ENCODE peak calls at places on chromosomes 16 and 17, in six cellular contexts. One of them, this sample, is unnamed.

GRCh38 chr16:88705076-88705684 is 1.0 kb downstream of the RNF166 start:
- DNase-seq in stomach: no peak
- DNase-seq in transverse colon: peak
- DNase-seq in endothelial cell of umbilical vein: peak
- DNase-seq in A549: no peak
- DNase-seq in IMR-90: peak
- DNase-seq in this sample: no peak

GRCh38 chr16:82231021-82231787 is 61.2 kb upstream of the MPHOSPH6 start:
- DNase-seq in stomach: no peak
- DNase-seq in transverse colon: no peak
- DNase-seq in endothelial cell of umbilical vein: no peak
- DNase-seq in A549: no peak
- DNase-seq in IMR-90: no peak
- DNase-seq in this sample: no peak

GRCh38 chr17:3947318-3947810 is 16.9 kb downstream of the ATP2A3 start:
- DNase-seq in stomach: no peak
- DNase-seq in transverse colon: no peak
- DNase-seq in endothelial cell of umbilical vein: no peak
- DNase-seq in A549: no peak
- DNase-seq in IMR-90: no peak
- DNase-seq in this sample: no peak

GRCh38 chr16:47644166-47644565 is 183.0 kb downstream of the PHKB start:
- DNase-seq in stomach: peak
- DNase-seq in transverse colon: no peak
- DNase-seq in endothelial cell of umbilical vein: peak
- DNase-seq in A549: no peak
- DNase-seq in IMR-90: peak
- DNase-seq in this sample: no peak

GRCh38 chr17:65459667-65460415 is 101.6 kb downstream of the AXIN2 start:
- DNase-seq in stomach: no peak
- DNase-seq in transverse colon: no peak
- DNase-seq in endothelial cell of umbilical vein: no peak
- DNase-seq in A549: no peak
- DNase-seq in IMR-90: no peak
- DNase-seq in this sample: no peak

GRCh38 chr16:11034005-11034404 is 89.6 kb downstream of the CLEC16A start:
- DNase-seq in stomach: no peak
- DNase-seq in transverse colon: no peak
- DNase-seq in endothelial cell of umbilical vein: no peak
- DNase-seq in A549: no peak
- DNase-seq in IMR-90: peak
- DNase-seq in this sample: no peak

GRCh38 chr17:79747508-79748295 is 17.0 kb downstream of the ENPP7 start:
- DNase-seq in stomach: no peak
- DNase-seq in transverse colon: no peak
- DNase-seq in endothelial cell of umbilical vein: no peak
- DNase-seq in A549: no peak
- DNase-seq in IMR-90: no peak
- DNase-seq in this sample: no peak

GRCh38 chr17:14007951-14008350 is 61.4 kb upstream of the COX10 start:
- DNase-seq in stomach: no peak
- DNase-seq in transverse colon: no peak
- DNase-seq in endothelial cell of umbilical vein: no peak
- DNase-seq in A549: no peak
- DNase-seq in IMR-90: no peak
- DNase-seq in this sample: no peak

GRCh38 chr17:3935825-3936355 is 19.6 kb upstream of the P2RX1 start:
- DNase-seq in stomach: no peak
- DNase-seq in transverse colon: no peak
- DNase-seq in endothelial cell of umbilical vein: peak
- DNase-seq in A549: no peak
- DNase-seq in IMR-90: peak
- DNase-seq in this sample: no peak

GRCh38 chr16:3444032-3444388 is 530 bp downstream of the NAA60 start:
- DNase-seq in stomach: peak
- DNase-seq in transverse colon: peak
- DNase-seq in endothelial cell of umbilical vein: peak
- DNase-seq in A549: no peak
- DNase-seq in IMR-90: peak
- DNase-seq in this sample: no peak

GRCh38 chr17:60087882-60088669 is 9.4 kb upstream of the HEATR6 start:
- DNase-seq in stomach: peak
- DNase-seq in transverse colon: peak
- DNase-seq in endothelial cell of umbilical vein: no peak
- DNase-seq in A549: peak
- DNase-seq in IMR-90: no peak
- DNase-seq in this sample: no peak

GRCh38 chr16:58222532-58223316 is 24.8 kb upstream of the CSNK2A2 start:
- DNase-seq in stomach: no peak
- DNase-seq in transverse colon: no peak
- DNase-seq in endothelial cell of umbilical vein: no peak
- DNase-seq in A549: peak
- DNase-seq in IMR-90: peak
- DNase-seq in this sample: no peak

GRCh38 chr16:69179255-69180010 is 7.5 kb upstream of the SNTB2 start:
- DNase-seq in stomach: peak
- DNase-seq in transverse colon: peak
- DNase-seq in endothelial cell of umbilical vein: peak
- DNase-seq in A549: no peak
- DNase-seq in IMR-90: peak
- DNase-seq in this sample: no peak

GRCh38 chr16:56257260-56257659 is 66.0 kb downstream of the GNAO1 start:
- DNase-seq in stomach: peak
- DNase-seq in transverse colon: peak
- DNase-seq in endothelial cell of umbilical vein: no peak
- DNase-seq in A549: no peak
- DNase-seq in IMR-90: peak
- DNase-seq in this sample: no peak

GRCh38 chr17:77670125-77670524 is 288.4 kb upstream of the TNRC6C start:
- DNase-seq in stomach: no peak
- DNase-seq in transverse colon: no peak
- DNase-seq in endothelial cell of umbilical vein: no peak
- DNase-seq in A549: no peak
- DNase-seq in IMR-90: no peak
- DNase-seq in this sample: no peak

GRCh38 chr17:35433075-35433894 is 985 bp upstream of the SLFN12 start:
- DNase-seq in stomach: peak
- DNase-seq in transverse colon: peak
- DNase-seq in endothelial cell of umbilical vein: peak
- DNase-seq in A549: peak
- DNase-seq in IMR-90: peak
- DNase-seq in this sample: peak

GRCh38 chr17:15263206-15263579 is 1.9 kb downstream of the PMP22 start:
- DNase-seq in stomach: peak
- DNase-seq in transverse colon: peak
- DNase-seq in endothelial cell of umbilical vein: peak
- DNase-seq in A549: peak
- DNase-seq in IMR-90: peak
- DNase-seq in this sample: no peak

GRCh38 chr16:64290461-64290860 is 831.4 kb downstream of the CDH11 start:
- DNase-seq in stomach: no peak
- DNase-seq in transverse colon: no peak
- DNase-seq in endothelial cell of umbilical vein: no peak
- DNase-seq in A549: no peak
- DNase-seq in IMR-90: no peak
- DNase-seq in this sample: no peak

GRCh38 chr17:29505826-29506225 is 61.0 kb downstream of the ABHD15 start:
- DNase-seq in stomach: no peak
- DNase-seq in transverse colon: no peak
- DNase-seq in endothelial cell of umbilical vein: no peak
- DNase-seq in A549: no peak
- DNase-seq in IMR-90: no peak
- DNase-seq in this sample: no peak

GRCh38 chr16:78396046-78396445 is 296.6 kb downstream of the WWOX start:
- DNase-seq in stomach: no peak
- DNase-seq in transverse colon: no peak
- DNase-seq in endothelial cell of umbilical vein: no peak
- DNase-seq in A549: peak
- DNase-seq in IMR-90: no peak
- DNase-seq in this sample: no peak

GRCh38 chr17:42325026-42325425 is 36.7 kb downstream of the STAT5A start:
- DNase-seq in stomach: no peak
- DNase-seq in transverse colon: no peak
- DNase-seq in endothelial cell of umbilical vein: peak
- DNase-seq in A549: peak
- DNase-seq in IMR-90: peak
- DNase-seq in this sample: no peak

GRCh38 chr17:18959071-18959844 is 7.3 kb downstream of the SLC5A10 start:
- DNase-seq in stomach: no peak
- DNase-seq in transverse colon: no peak
- DNase-seq in endothelial cell of umbilical vein: no peak
- DNase-seq in A549: no peak
- DNase-seq in IMR-90: no peak
- DNase-seq in this sample: no peak

GRCh38 chr16:2155091-2156024 is at the start of gene TRAF7:
- DNase-seq in stomach: peak
- DNase-seq in transverse colon: peak
- DNase-seq in endothelial cell of umbilical vein: peak
- DNase-seq in A549: peak
- DNase-seq in IMR-90: peak
- DNase-seq in this sample: peak
- TF ChIP-seq POLR2A in stomach: no peak
- TF ChIP-seq POLR2A in transverse colon: peak
- TF ChIP-seq POLR2A in endothelial cell of umbilical vein: peak
- TF ChIP-seq POLR2A in A549: peak
- TF ChIP-seq POLR2A in IMR-90: peak
- TF ChIP-seq POLR2A in this sample: peak

DNA sequence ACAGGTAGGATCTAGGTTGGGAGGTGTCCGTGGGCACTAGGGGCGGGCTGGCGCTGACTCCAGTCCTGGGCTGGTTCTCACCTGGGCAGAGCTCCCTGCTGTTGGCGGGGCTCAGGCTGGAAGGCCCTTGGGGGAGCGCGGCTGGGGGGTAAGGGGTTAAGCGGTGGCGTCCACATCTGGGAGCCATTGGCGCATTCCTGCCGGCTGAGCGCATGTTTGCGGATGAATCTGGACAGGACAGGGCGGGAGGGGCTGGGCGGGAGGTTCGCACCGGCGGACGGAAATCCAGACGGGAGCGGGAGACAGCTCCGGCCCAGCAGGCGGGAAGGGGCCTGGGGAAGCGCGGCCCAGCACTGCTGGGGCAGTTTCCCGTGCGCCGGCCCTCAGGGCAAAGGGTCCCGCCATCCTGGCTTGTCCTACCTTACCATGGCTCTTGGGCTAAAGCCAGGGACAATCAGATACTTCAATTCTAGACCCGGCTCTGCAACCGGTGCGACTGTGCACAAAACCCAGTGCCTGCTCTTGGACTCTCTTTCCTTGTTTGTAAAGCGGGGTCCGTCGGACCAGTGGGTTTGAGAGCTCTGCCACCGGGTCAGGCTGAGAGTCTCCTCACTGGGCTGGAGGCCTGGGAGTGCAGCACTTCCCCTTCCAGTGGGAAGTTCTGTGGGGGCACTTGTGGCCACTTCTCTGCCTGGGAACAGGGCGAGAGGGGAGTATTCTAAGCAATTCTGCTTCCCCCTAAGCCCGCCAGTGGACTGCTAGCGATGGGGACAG is 7.8 kb downstream of the RARA start:
- DNase-seq in stomach: peak
- DNase-seq in transverse colon: peak
- DNase-seq in endothelial cell of umbilical vein: peak
- DNase-seq in A549: peak
- DNase-seq in IMR-90: peak
- DNase-seq in this sample: no peak
- TF ChIP-seq POLR2A in stomach: no peak
- TF ChIP-seq POLR2A in transverse colon: peak
- TF ChIP-seq POLR2A in endothelial cell of umbilical vein: no peak
- TF ChIP-seq POLR2A in A549: peak
- TF ChIP-seq POLR2A in IMR-90: no peak
- TF ChIP-seq POLR2A in this sample: no peak

DNA sequence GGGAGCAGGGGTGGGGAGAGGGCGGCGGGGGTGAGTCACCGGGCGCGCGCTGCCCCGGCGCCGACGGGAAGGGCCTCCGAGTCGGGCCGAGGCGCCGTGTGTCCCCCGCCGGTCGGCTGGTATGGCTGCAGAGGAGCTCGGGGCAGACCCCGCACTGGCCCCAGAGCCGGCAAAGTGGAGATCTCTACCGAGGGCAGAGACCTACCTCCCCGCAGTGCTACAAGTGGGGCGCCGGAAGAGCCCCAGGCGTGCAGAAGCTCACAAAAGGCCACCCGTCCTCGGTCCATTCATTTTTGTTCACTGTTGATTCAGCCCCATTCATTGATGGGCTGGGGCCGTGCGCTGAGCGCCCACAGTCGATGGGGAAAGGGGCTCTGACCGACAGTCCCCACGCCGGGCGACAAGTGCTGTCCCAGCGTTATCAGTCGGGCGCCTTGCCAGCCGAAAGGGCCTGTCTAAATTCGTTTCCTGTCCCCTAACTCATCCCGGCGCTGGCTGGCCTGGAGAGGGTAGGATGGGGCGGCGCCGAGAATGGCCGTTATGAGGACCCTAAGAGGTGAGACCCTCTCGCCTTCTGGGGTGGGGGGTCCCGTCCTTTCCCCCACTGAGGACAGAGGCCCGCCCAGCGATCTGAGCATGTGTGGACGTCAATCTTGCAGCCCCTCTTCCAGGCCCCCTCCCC is 703 bp upstream of the ENO3 start:
- DNase-seq in stomach: peak
- DNase-seq in transverse colon: peak
- DNase-seq in endothelial cell of umbilical vein: peak
- DNase-seq in A549: peak
- DNase-seq in IMR-90: no peak
- DNase-seq in this sample: no peak
- TF ChIP-seq POLR2A in stomach: no peak
- TF ChIP-seq POLR2A in transverse colon: no peak
- TF ChIP-seq POLR2A in endothelial cell of umbilical vein: no peak
- TF ChIP-seq POLR2A in A549: peak
- TF ChIP-seq POLR2A in IMR-90: no peak
- TF ChIP-seq POLR2A in this sample: peak

GRCh38 chr17:82056729-82057621 is 5.3 kb downstream of the GPS1 start:
- DNase-seq in stomach: no peak
- DNase-seq in transverse colon: no peak
- DNase-seq in endothelial cell of umbilical vein: no peak
- DNase-seq in A549: no peak
- DNase-seq in IMR-90: no peak
- DNase-seq in this sample: no peak
- TF ChIP-seq POLR2A in stomach: no peak
- TF ChIP-seq POLR2A in transverse colon: no peak
- TF ChIP-seq POLR2A in endothelial cell of umbilical vein: no peak
- TF ChIP-seq POLR2A in A549: no peak
- TF ChIP-seq POLR2A in IMR-90: no peak
- TF ChIP-seq POLR2A in this sample: peak

DNA sequence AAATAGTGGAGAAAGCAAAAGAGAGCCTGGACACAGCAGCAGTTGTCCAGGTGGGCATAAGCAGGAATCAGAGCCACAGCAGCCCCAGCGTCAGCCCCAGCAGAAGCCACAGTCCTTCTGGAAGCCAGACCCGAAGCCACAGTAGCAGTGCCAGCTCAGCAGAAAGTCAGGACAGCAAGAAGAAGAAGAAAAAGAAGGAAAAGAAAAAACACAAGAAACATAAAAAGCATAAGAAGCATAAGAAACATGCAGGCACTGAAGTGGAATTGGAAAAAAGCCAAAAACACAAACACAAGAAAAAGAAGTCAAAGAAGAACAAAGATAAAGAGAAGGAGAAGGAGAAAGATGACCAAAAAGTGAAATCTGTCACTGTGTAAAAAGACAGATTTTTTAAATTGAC is 32.7 kb downstream of the RBBP6 start:
- DNase-seq in stomach: no peak
- DNase-seq in transverse colon: no peak
- DNase-seq in endothelial cell of umbilical vein: no peak
- DNase-seq in A549: no peak
- DNase-seq in IMR-90: no peak
- DNase-seq in this sample: no peak
- TF ChIP-seq POLR2A in stomach: no peak
- TF ChIP-seq POLR2A in transverse colon: no peak
- TF ChIP-seq POLR2A in endothelial cell of umbilical vein: no peak
- TF ChIP-seq POLR2A in A549: no peak
- TF ChIP-seq POLR2A in IMR-90: no peak
- TF ChIP-seq POLR2A in this sample: peak

GRCh38 chr16:20202747-20203146 is 124.6 kb downstream of the GP2 start:
- DNase-seq in stomach: no peak
- DNase-seq in transverse colon: no peak
- DNase-seq in endothelial cell of umbilical vein: no peak
- DNase-seq in A549: no peak
- DNase-seq in IMR-90: no peak
- DNase-seq in this sample: no peak
- TF ChIP-seq POLR2A in stomach: no peak
- TF ChIP-seq POLR2A in transverse colon: no peak
- TF ChIP-seq POLR2A in endothelial cell of umbilical vein: no peak
- TF ChIP-seq POLR2A in A549: no peak
- TF ChIP-seq POLR2A in IMR-90: no peak
- TF ChIP-seq POLR2A in this sample: no peak